ENCODE peak calls at places on chromosome 12, in nine cellular contexts. P, S, V, J, N, X, Y, T and W are unnamed samples.

GRCh38 chr12:51621155-51621922 is 30.3 kb downstream of the SCN8A start:
- DNase-seq in J (peak), N (peak), X (no peak), T (peak), S (no peak), Y (no peak), P (no peak), V (peak), W (no peak)

GRCh38 chr12:122602456-122602855 is 75.4 kb downstream of the KNTC1 start:
- DNase-seq in X (no peak), P (no peak), N (no peak), J (no peak), Y (peak), T (no peak), S (no peak), V (no peak), W (no peak)

GRCh38 chr12:38886064-38886463 is 19.3 kb downstream of the CPNE8 start:
- DNase-seq in X (peak), J (no peak), P (no peak), V (peak), T (peak), Y (peak), S (no peak), N (no peak), W (no peak)

GRCh38 chr12:50925342-50925651 is 27.0 kb upstream of the HIGD1C start:
- DNase-seq in V (no peak), N (no peak), J (no peak), P (no peak), T (no peak), Y (no peak), X (peak), S (no peak), W (no peak)

GRCh38 chr12:112524676-112525425 is 106.1 kb downstream of the PTPN11 start:
- DNase-seq in N (peak), Y (peak), V (peak), S (no peak), T (peak), J (no peak), P (no peak), X (no peak), W (no peak)

GRCh38 chr12:41333988-41334387 is 145.9 kb downstream of the PDZRN4 start:
- DNase-seq in J (no peak), N (no peak), V (no peak), T (no peak), P (no peak), Y (no peak), X (no peak), S (no peak), W (no peak)

GRCh38 chr12:6263931-6264330 is 46.6 kb upstream of the PLEKHG6 start:
- DNase-seq in T (no peak), P (no peak), N (no peak), J (no peak), Y (no peak), X (no peak), V (no peak), S (no peak), W (no peak)

GRCh38 chr12:111437816-111438454 is 32.2 kb downstream of the SH2B3 start:
- DNase-seq in N (peak), V (peak), J (peak), P (no peak), Y (peak), S (no peak), T (peak), X (no peak), W (no peak)

GRCh38 chr12:130177615-130178014 is 15.4 kb downstream of the FZD10 start:
- DNase-seq in T (no peak), J (no peak), P (no peak), S (no peak), X (no peak), Y (no peak), N (no peak), V (no peak), W (no peak)

GRCh38 chr12:123293178-123293760 is 21.6 kb upstream of the CDK2AP1 start:
- DNase-seq in P (no peak), V (no peak), N (no peak), T (no peak), Y (no peak), J (no peak), S (no peak), X (no peak), W (no peak)

GRCh38 chr12:93502802-93503623 is 35.7 kb downstream of the MRPL42 start:
- DNase-seq in N (no peak), S (no peak), X (peak), J (peak), Y (peak), T (peak), P (no peak), V (peak), W (no peak)

GRCh38 chr12:88299567-88300101 is 157.5 kb downstream of the TMTC3 start:
- DNase-seq in Y (peak), T (peak), S (no peak), X (no peak), N (peak), P (peak), J (peak), V (peak), W (peak)

GRCh38 chr12:90543393-90543792 is 411.6 kb downstream of the CCER1 start:
- DNase-seq in T (peak), V (peak), X (no peak), Y (peak), P (no peak), S (no peak), N (no peak), J (peak), W (no peak)

GRCh38 chr12:122081697-122082221 is 3.2 kb downstream of the MLXIP start:
- DNase-seq in P (no peak), J (peak), S (no peak), Y (no peak), X (peak), V (peak), T (peak), N (no peak), W (no peak)

GRCh38 chr12:122851820-122852219 is 16.6 kb downstream of the HIP1R start:
- DNase-seq in T (peak), P (peak), V (peak), S (peak), J (peak), X (peak), N (no peak), Y (peak), W (no peak)

GRCh38 chr12:55972045-55972843 is 1.6 kb upstream of the RAB5B start:
- DNase-seq in S (no peak), N (no peak), T (peak), X (no peak), Y (peak), V (peak), P (no peak), J (no peak), W (no peak)
- H3K4me3 ChIP-seq in S (peak), N (peak), T (peak), X (no peak), Y (peak), V (peak), P (peak), J (peak), W (peak)

DNA sequence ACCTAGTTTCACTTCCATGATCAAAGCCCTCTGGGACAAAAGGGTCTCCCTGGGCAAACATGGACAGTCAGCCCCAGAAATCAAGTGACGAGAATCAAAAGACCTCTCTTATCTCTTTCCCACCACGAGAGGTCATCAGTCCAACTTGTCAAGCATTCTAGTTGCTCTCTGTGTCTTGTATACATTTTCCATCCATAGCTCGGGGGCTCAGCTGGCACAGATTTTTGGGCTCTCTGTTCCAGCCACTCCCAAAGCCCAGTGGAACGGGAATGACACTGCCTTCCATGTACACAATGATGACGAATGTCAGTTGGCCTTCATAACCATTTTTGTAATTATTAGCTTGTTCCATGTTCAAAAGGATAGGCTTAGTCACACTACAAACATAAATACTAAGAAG is 29.7 kb downstream of the NOS1 start:
- DNase-seq in T (no peak), Y (no peak), V (no peak), P (no peak), S (no peak), J (no peak), X (no peak), N (no peak), W (no peak)
- TF ChIP-seq CTCF in T (no peak), Y (no peak), V (no peak), P (no peak), S (no peak), J (peak), X (no peak), N (no peak), W (peak)

DNA sequence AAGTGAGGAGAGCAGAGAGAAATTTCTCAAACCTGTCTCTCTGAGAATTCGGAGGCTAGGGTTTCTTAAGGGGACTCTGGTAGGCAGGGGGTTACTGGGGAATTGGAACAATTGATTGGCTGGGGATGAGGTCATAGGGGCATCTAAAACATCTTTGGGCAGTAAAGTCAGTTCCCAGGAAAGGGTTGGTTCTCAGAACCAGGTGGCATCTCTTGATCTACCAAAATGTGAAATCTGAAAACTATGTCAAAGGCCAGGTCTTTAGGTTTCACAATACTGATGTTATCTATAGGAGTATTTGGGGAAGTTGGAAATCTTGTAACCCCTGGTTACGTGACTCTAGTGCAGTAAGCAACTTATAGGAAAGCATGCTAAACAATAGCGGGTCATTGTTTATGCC is 6.9 kb downstream of the C12orf75 start:
- DNase-seq in N (no peak), S (no peak), J (no peak), V (no peak), T (no peak), P (no peak), Y (no peak), X (no peak), W (no peak)
- H3K4me3 ChIP-seq in N (no peak), S (no peak), J (no peak), V (no peak), T (no peak), P (no peak), Y (no peak), X (no peak), W (no peak)

GRCh38 chr12:106791531-106791930 is 17.0 kb downstream of the RIC8B start:
- DNase-seq in S (no peak), J (peak), N (no peak), X (no peak), Y (peak), T (no peak), P (no peak), V (no peak), W (no peak)

GRCh38 chr12:106794369-106794768 is 19.9 kb downstream of the RIC8B start:
- DNase-seq in X (no peak), V (no peak), Y (no peak), P (no peak), N (no peak), J (no peak), S (no peak), T (no peak), W (no peak)

DNA sequence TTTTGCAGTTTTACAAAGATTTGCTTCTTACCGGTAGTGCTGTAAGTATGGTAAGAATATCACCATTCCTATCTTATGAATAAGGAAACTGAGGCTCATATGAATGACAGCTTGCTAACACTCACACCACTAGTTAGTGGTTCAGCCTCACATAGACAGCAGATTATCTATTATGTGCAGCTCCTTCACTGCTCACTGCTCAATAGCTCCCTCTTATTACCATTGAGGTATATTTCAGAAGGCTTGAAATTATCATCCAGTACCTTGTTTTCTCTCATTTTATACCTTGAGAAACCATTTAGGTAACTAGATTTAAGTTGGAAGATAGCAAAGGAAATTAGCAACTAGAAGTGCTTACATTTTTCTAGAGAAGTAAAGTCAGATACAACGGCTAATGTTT is 15.5 kb downstream of the RIC8B start:
- DNase-seq in S (no peak), T (no peak), P (no peak), X (no peak), J (no peak), V (no peak), Y (no peak), N (no peak), W (no peak)
- TF ChIP-seq CTCF in S (no peak), T (no peak), P (peak), X (no peak), J (no peak), V (peak), Y (peak), N (no peak), W (peak)

GRCh38 chr12:124829008-124829707 is 34.5 kb downstream of the SCARB1 start:
- DNase-seq in Y (peak), N (peak), J (no peak), S (no peak), T (peak), P (peak), X (no peak), V (peak), W (peak)
- H3K4me3 ChIP-seq in Y (no peak), N (no peak), J (no peak), S (no peak), T (no peak), P (no peak), X (no peak), V (no peak), W (no peak)

GRCh38 chr12:10901427-10901826 is 7.9 kb downstream of the TAS2R13 start:
- DNase-seq in S (no peak), T (peak), X (no peak), V (peak), J (no peak), Y (peak), N (no peak), P (no peak), W (no peak)
- TF ChIP-seq CTCF in S (no peak), T (no peak), X (no peak), V (no peak), J (no peak), Y (peak), N (no peak), P (no peak), W (peak)

GRCh38 chr12:92466391-92467305 is 236.1 kb upstream of the PLEKHG7 start:
- DNase-seq in P (no peak), V (no peak), S (peak), X (peak), J (no peak), N (no peak), T (no peak), Y (peak), W (no peak)
- H3K4me3 ChIP-seq in P (peak), V (no peak), S (peak), X (no peak), J (no peak), N (no peak), T (no peak), Y (no peak), W (no peak)

GRCh38 chr12:3667485-3667884 is 85.4 kb downstream of the CRACR2A start:
- DNase-seq in P (no peak), N (no peak), J (no peak), Y (no peak), T (no peak), S (no peak), V (no peak), X (no peak), W (no peak)
- TF ChIP-seq CTCF in P (no peak), N (no peak), J (no peak), Y (no peak), T (no peak), S (no peak), V (no peak), X (no peak), W (peak)